ENCODE peak calls at places on chromosomes 7 and 10, in six cellular contexts. J, Z, L, V, T and K are unnamed samples.
A peak's percentile ranks its signal among the peaks of the same experiment; 100 is the strongest.

GRCh38 chr7:101164071-101164840 is 1.1 kb downstream of the VGF start:
- DNase-seq in J (peak; percentile 83), Z (peak; percentile 43), L (peak; percentile 76), V (peak; percentile 34), T (no peak), K (no peak)

GRCh38 chr7:46607176-46607575 is 686.1 kb upstream of the IGFBP3 start:
- DNase-seq in J (no peak), Z (no peak), L (no peak), V (no peak), T (no peak), K (no peak)

GRCh38 chr10:24851595-24851994 is 100.8 kb downstream of the PRTFDC1 start:
- DNase-seq in J (peak; percentile 35), Z (no peak), L (no peak), V (peak; percentile 81), T (no peak), K (no peak)

GRCh38 chr7:105649727-105650381 is 68.6 kb upstream of the EFCAB10 start:
- DNase-seq in J (no peak), Z (no peak), L (no peak), V (no peak), T (no peak), K (no peak)

GRCh38 chr7:1027285-1028043 is 16.9 kb upstream of the GPR146 start:
- DNase-seq in J (peak; percentile 72), Z (peak; percentile 43), L (peak; percentile 86), V (no peak), T (no peak), K (no peak)

GRCh38 chr7:117086788-117087187 is 133.5 kb downstream of the ST7 start:
- DNase-seq in J (no peak), Z (no peak), L (no peak), V (no peak), T (no peak), K (peak; percentile 40)

GRCh38 chr7:88203401-88203800 is 16.4 kb downstream of the SRI start:
- DNase-seq in J (no peak), Z (no peak), L (no peak), V (no peak), T (no peak), K (no peak)

GRCh38 chr10:44913312-44914079 is 2.4 kb downstream of the TMEM72 start:
- DNase-seq in J (no peak), Z (peak; percentile 75), L (no peak), V (no peak), T (no peak), K (peak; percentile 92)

GRCh38 chr7:92095424-92095823 is 38.9 kb downstream of the CYP51A1 start:
- DNase-seq in J (no peak), Z (no peak), L (no peak), V (no peak), T (no peak), K (no peak)

GRCh38 chr7:20964214-20964613 is 177.5 kb upstream of the SP8 start:
- DNase-seq in J (no peak), Z (no peak), L (no peak), V (no peak), T (no peak), K (no peak)

GRCh38 chr7:3861941-3862340 is 560.9 kb downstream of the SDK1 start:
- DNase-seq in J (peak; percentile 33), Z (no peak), L (no peak), V (no peak), T (no peak), K (no peak)

GRCh38 chr10:132458595-132459251 is 61.7 kb downstream of the PWWP2B start:
- DNase-seq in J (peak; percentile 78), Z (peak; percentile 68), L (peak; percentile 93), V (peak; percentile 71), T (peak; percentile 91), K (peak; percentile 43)

GRCh38 chr10:130203626-130204025 is 67.4 kb downstream of the GLRX3 start:
- DNase-seq in J (no peak), Z (no peak), L (peak; percentile 58), V (no peak), T (no peak), K (no peak)

GRCh38 chr10:31001740-31002139 is 29.9 kb downstream of the ZNF438 start:
- DNase-seq in J (no peak), Z (no peak), L (no peak), V (no peak), T (no peak), K (no peak)

GRCh38 chr7:81031243-81031642 is 112.4 kb upstream of the SEMA3C start:
- DNase-seq in J (no peak), Z (no peak), L (no peak), V (no peak), T (no peak), K (no peak)

GRCh38 chr7:34451923-34452322 is 206.1 kb upstream of the NPSR1 start:
- DNase-seq in J (no peak), Z (no peak), L (no peak), V (no peak), T (no peak), K (no peak)

GRCh38 chr10:113424304-113424721 is 128.5 kb upstream of the HABP2 start:
- DNase-seq in J (no peak), Z (no peak), L (no peak), V (no peak), T (no peak), K (no peak)

GRCh38 chr10:11442001-11442773 is 169.3 kb downstream of the USP6NL start:
- DNase-seq in J (no peak), Z (no peak), L (no peak), V (no peak), T (no peak), K (no peak)

GRCh38 chr7:36887235-36887634 is 162.9 kb upstream of the AOAH start:
- DNase-seq in J (no peak), Z (no peak), L (no peak), V (no peak), T (no peak), K (no peak)

GRCh38 chr7:159023746-159024145 is 120.9 kb downstream of the VIPR2 start:
- DNase-seq in J (no peak), Z (no peak), L (peak; percentile 43), V (no peak), T (no peak), K (no peak)

GRCh38 chr10:112585052-112585451 is 138.0 kb downstream of the VTI1A start:
- DNase-seq in J (no peak), Z (no peak), L (no peak), V (peak; percentile 29), T (no peak), K (no peak)

GRCh38 chr10:10925667-10926066 is 92.0 kb upstream of the CELF2 start:
- DNase-seq in J (no peak), Z (no peak), L (no peak), V (no peak), T (no peak), K (no peak)

GRCh38 chr7:98294798-98295382 is 13.4 kb downstream of the BRI3 start:
- DNase-seq in J (peak; percentile 91), Z (peak; percentile 85), L (no peak), V (peak; percentile 78), T (peak; percentile 87), K (peak; percentile 34)

GRCh38 chr10:714214-714613 is 24.7 kb upstream of the DIP2C start:
- DNase-seq in J (no peak), Z (no peak), L (no peak), V (no peak), T (no peak), K (no peak)

GRCh38 chr7:12493866-12494265 is 76.7 kb upstream of the SCIN start:
- DNase-seq in J (no peak), Z (no peak), L (no peak), V (no peak), T (no peak), K (no peak)

GRCh38 chr10:72171175-72171630 is 44.6 kb upstream of the ANAPC16 start:
- DNase-seq in J (no peak), Z (peak; percentile 31), L (no peak), V (peak; percentile 70), T (no peak), K (no peak)

GRCh38 chr10:588246-589165 is 101.0 kb downstream of the DIP2C start:
- DNase-seq in J (no peak), Z (no peak), L (no peak), V (no peak), T (no peak), K (no peak)

GRCh38 chr7:34761627-34762026 is 103.6 kb downstream of the NPSR1 start:
- DNase-seq in J (no peak), Z (no peak), L (no peak), V (no peak), T (no peak), K (no peak)

GRCh38 chr10:128062331-128062730 is 63.9 kb downstream of the MKI67 start:
- DNase-seq in J (peak; percentile 58), Z (no peak), L (peak; percentile 87), V (no peak), T (no peak), K (no peak)

GRCh38 chr10:13485623-13486022 is 43.2 kb downstream of the BEND7 start:
- DNase-seq in J (no peak), Z (peak; percentile 17), L (no peak), V (no peak), T (no peak), K (no peak)

GRCh38 chr10:31977440-31978157 is 49.0 kb upstream of the ARHGAP12 start:
- DNase-seq in J (no peak), Z (no peak), L (no peak), V (no peak), T (no peak), K (peak; percentile 68)

GRCh38 chr10:404991-405390 is 269.7 kb downstream of the ZMYND11 start:
- DNase-seq in J (no peak), Z (no peak), L (no peak), V (no peak), T (no peak), K (no peak)

GRCh38 chr10:119413738-119414611 is 128.5 kb downstream of the RGS10 start:
- DNase-seq in J (no peak), Z (no peak), L (no peak), V (peak; percentile 32), T (no peak), K (no peak)
- TF ChIP-seq POLR2AphosphoS5 in J (no peak), Z (no peak), L (peak; percentile 63), V (peak; percentile 1), T (no peak), K (no peak)

GRCh38 chr10:3510741-3511140 is 274.3 kb downstream of the KLF6 start:
- DNase-seq in J (no peak), Z (no peak), L (no peak), V (no peak), T (no peak), K (no peak)
- TF ChIP-seq POLR2AphosphoS5 in J (no peak), Z (no peak), L (no peak), V (no peak), T (no peak), K (no peak)

GRCh38 chr7:129122751-129123516 is 21.6 kb upstream of the TSPAN33 start:
- DNase-seq in J (no peak), Z (no peak), L (no peak), V (no peak), T (peak; percentile 50), K (peak; percentile 79)
- TF ChIP-seq POLR2AphosphoS5 in J (no peak), Z (no peak), L (no peak), V (no peak), T (peak; percentile 22), K (no peak)

DNA sequence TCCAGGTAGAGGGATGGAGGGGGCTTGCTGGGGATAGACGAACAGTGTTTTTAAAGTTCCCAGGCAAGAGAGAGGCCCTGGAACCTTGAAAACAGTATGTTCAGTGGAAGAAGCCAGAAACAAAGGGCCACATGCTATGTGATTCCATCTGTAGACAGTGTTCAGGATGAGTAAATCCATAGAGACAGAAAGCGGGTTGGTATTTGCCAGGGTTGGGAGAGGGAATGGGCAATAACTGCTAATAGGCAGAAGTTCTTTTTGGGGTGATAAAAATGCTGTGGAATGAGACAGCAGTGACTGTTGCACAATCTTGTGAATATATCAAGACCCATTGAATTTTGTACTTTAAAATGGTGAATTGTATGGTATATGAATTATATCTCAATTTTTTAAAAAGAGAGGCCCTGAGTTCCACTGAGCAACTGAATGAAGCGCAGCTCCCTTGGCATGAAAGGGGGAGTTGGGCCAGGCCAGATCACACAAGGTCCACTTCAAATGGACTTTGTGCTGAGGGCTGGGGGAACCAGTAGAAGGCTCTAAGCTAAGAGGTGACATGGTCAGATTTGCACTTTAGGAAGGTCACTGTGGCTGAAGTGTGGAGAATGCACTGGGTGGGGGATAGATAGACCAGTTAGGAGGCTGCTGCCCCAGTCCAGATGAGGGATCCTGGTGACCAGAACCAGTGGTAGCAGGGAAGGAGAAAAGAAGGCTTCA is 34.0 kb downstream of the LEP start:
- DNase-seq in J (no peak), Z (no peak), L (no peak), V (no peak), T (no peak), K (no peak)
- TF ChIP-seq POLR2AphosphoS5 in J (no peak), Z (no peak), L (no peak), V (no peak), T (no peak), K (no peak)